ENCODE peak calls at places on chromosome 16, in five cellular contexts. K is right lobe of liver, N is fibroblast of lung, H is HFF-Myc, X is osteocyte. G is an unnamed sample.
A peak's percentile ranks its signal among the peaks of the same experiment; 100 is the strongest.

GRCh38 chr16:3949287-3949686 is 68.8 kb upstream of the CREBBP start:
- DNase-seq in K (no peak), N (no peak), H (no peak), X (no peak), G (no peak)

GRCh38 chr16:4309833-4310266 is 6.0 kb upstream of the GLIS2 start:
- DNase-seq in K (no peak), N (peak; percentile 83), H (no peak), X (peak; percentile 95), G (peak; percentile 78)

GRCh38 chr16:4409081-4409932 is 7.1 kb downstream of the CORO7 start:
- DNase-seq in K (no peak), N (no peak), H (no peak), X (no peak), G (peak; percentile 24)

GRCh38 chr16:25051446-25052160 is 36.4 kb upstream of the ARHGAP17 start:
- DNase-seq in K (no peak), N (peak; percentile 65), H (no peak), X (no peak), G (peak; percentile 51)

GRCh38 chr16:67345401-67345800 is 18.8 kb downstream of the LRRC36 start:
- DNase-seq in K (no peak), N (no peak), H (no peak), X (no peak), G (no peak)

GRCh38 chr16:29320274-29320999 is 86.1 kb downstream of the NPIPB11 start:
- DNase-seq in K (no peak), N (no peak), H (no peak), X (no peak), G (no peak)

GRCh38 chr16:84475643-84476240 is 28.7 kb downstream of the MEAK7 start:
- DNase-seq in K (peak; percentile 28), N (no peak), H (no peak), X (peak; percentile 63), G (no peak)

GRCh38 chr16:77414752-77415231 is 20.0 kb downstream of the ADAMTS18 start:
- DNase-seq in K (no peak), N (peak; percentile 32), H (no peak), X (no peak), G (no peak)

GRCh38 chr16:35908942-35909341 is 2449.5 kb downstream of the TP53TG3F start:
- DNase-seq in K (no peak), N (no peak), H (no peak), X (no peak), G (peak; percentile 4)
- TF ChIP-seq CTCF in K (no peak), N (no peak), H (peak; percentile 37), X (no peak), G (peak; percentile 21)

GRCh38 chr16:58336332-58337089 is 41.7 kb upstream of the PRSS54 start:
- DNase-seq in K (peak; percentile 84), N (peak; percentile 68), H (peak; percentile 59), X (peak; percentile 89), G (peak; percentile 95)

GRCh38 chr16:58337090-58337444 is 42.2 kb upstream of the PRSS54 start:
- DNase-seq in K (no peak), N (no peak), H (no peak), X (no peak), G (no peak)

GRCh38 chr16:58338205-58338604 is 43.4 kb upstream of the PRSS54 start:
- DNase-seq in K (no peak), N (no peak), H (no peak), X (no peak), G (no peak)

GRCh38 chr16:58333937-58334336 is 39.1 kb upstream of the PRSS54 start:
- DNase-seq in K (no peak), N (no peak), H (no peak), X (no peak), G (no peak)

DNA sequence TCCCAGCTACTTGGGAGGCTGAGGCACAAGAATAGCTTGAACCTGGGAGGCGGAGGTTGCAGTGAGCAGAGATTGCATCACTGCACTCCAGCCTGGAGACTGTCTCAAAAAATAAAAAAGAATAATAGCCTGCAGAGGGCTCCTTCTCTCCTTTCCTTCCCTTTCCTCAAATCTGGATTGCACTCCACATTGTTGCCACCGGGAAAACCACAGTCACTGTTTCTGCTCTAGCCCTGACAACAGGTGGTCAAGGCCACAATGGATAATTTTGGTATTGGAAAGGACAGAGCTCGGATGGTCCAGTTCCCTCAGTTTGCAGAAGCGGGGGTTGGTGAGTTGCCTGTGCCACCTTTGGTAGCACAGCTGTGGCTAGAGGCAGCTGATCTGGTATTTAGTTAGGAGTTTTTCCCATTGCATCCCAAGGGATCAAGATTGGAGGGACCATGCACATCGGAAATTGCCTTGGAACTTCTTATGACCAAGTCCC is 44.7 kb upstream of the PRSS54 start:
- DNase-seq in K (no peak), N (no peak), H (no peak), X (no peak), G (no peak)
- TF ChIP-seq CTCF in K (no peak), N (peak; percentile 12), H (peak; percentile 24), X (peak; percentile 45), G (no peak)

GRCh38 chr16:19166500-19166899 is 1.5 kb upstream of the SYT17 start:
- DNase-seq in K (no peak), N (no peak), H (no peak), X (no peak), G (no peak)
- TF ChIP-seq CTCF in K (no peak), N (no peak), H (no peak), X (no peak), G (no peak)

GRCh38 chr16:50611332-50611934 is 63.2 kb downstream of the NKD1 start:
- DNase-seq in K (no peak), N (peak; percentile 12), H (no peak), X (no peak), G (no peak)
- TF ChIP-seq CTCF in K (no peak), N (peak; percentile 6), H (no peak), X (no peak), G (no peak)

GRCh38 chr16:1180772-1181714 is 28.1 kb downstream of the CACNA1H start:
- DNase-seq in K (no peak), N (no peak), H (no peak), X (no peak), G (no peak)
- TF ChIP-seq CTCF in K (no peak), N (no peak), H (no peak), X (peak; percentile 41), G (no peak)

DNA sequence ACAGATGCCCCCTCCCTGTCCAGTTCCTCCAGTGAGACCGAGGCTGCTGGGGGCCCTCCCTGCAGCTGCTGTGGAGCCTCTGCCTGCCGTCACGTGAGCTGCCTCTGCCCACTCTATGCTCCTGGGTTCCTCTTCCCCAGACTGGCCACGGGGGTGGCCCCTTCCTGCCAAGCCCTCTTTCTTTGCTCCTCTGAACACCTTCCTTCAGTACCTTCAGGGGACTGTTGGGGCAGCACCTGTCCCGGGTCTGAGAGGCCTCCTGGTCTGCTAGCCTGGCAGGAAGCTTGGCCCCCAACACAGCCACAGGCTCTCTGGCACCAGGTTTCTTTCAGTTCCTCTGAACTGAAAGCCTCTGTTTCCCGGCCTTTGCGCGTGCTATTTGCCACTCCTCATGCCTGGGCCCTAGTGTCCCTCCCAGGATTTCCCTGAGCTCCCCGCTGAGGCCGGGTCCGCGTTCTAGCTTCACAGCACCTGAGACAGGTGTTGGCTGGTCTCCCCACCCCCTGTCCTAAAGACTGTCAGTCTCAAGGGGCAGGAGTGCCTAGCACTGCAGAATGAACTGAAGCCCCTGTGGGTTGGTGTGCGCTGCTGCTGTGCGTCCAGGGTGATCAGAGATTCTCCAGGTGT is 6.6 kb upstream of the ATP6V0C start:
- DNase-seq in K (peak; percentile 56), N (no peak), H (no peak), X (no peak), G (peak; percentile 25)
- TF ChIP-seq CTCF in K (no peak), N (no peak), H (no peak), X (no peak), G (no peak)

GRCh38 chr16:85965125-85965524 is 66.2 kb downstream of the IRF8 start:
- DNase-seq in K (no peak), N (no peak), H (no peak), X (no peak), G (no peak)

GRCh38 chr16:85963746-85964370 is 64.9 kb downstream of the IRF8 start:
- DNase-seq in K (no peak), N (peak; percentile 6), H (no peak), X (no peak), G (no peak)

GRCh38 chr16:85960486-85961046 is 61.6 kb downstream of the IRF8 start:
- DNase-seq in K (no peak), N (no peak), H (no peak), X (no peak), G (no peak)

GRCh38 chr16:85959686-85960085 is 60.7 kb downstream of the IRF8 start:
- DNase-seq in K (no peak), N (no peak), H (no peak), X (no peak), G (no peak)

GRCh38 chr16:85961988-85962915 is 63.3 kb downstream of the IRF8 start:
- DNase-seq in K (no peak), N (no peak), H (no peak), X (no peak), G (no peak)
- TF ChIP-seq CTCF in K (no peak), N (no peak), H (no peak), X (no peak), G (no peak)

GRCh38 chr16:12898556-12898955 is 2.8 kb upstream of the SHISA9 start:
- DNase-seq in K (no peak), N (no peak), H (no peak), X (no peak), G (no peak)
- TF ChIP-seq CTCF in K (no peak), N (no peak), H (no peak), X (no peak), G (no peak)

DNA sequence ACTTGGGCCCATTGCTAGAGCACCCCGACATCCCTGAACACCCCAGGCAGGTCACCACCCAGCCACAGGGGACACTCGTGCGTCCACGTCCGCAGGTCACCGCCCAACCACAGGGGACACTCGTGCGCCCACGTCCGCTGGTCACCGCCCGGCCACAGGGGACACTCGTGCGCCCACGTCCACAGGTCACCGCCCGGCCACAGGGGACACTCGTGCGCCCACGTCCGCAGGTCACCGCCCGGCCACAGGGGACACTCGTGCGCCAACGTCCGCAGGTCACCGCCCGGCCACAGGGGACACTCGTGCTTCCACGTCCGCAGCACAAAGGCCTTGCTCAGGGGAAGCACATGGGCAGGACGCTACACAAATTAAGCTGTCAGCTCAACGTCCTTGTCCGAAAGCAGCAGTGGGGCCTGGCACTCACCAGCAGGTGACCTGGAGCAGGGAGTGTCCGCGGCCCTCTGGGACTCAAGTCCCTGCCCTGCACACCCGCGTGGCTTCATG is 17.7 kb downstream of the GALNS start:
- DNase-seq in K (no peak), N (no peak), H (no peak), X (no peak), G (no peak)
- TF ChIP-seq CTCF in K (no peak), N (no peak), H (no peak), X (no peak), G (no peak)

GRCh38 chr16:48054881-48055601 is 100.8 kb downstream of the ABCC12 start:
- DNase-seq in K (peak; percentile 55), N (peak; percentile 78), H (peak; percentile 12), X (no peak), G (peak; percentile 48)
- TF ChIP-seq CTCF in K (peak; percentile 75), N (peak; percentile 99), H (peak; percentile 94), X (peak; percentile 91), G (peak; percentile 61)

G was measured in activated CD8-positive, alpha-beta T cell treated with anti-CD3 and anti-CD28 coated beads for 36 hours.